ENCODE peak calls at places on chromosomes 4 and X, in nine cellular contexts. S is tibial artery; R is RPMI7951; Y is smooth muscle cell of the brain vasculature; E is CD4-positive, alpha-beta T cell; W is pons; P is left ventricle myocardium superior; X is central memory CD4-positive, alpha-beta T cell; F is fibroblast of mammary gland. G is an unnamed sample.

GRCh38 chr4:2788532-2789103 is 4.3 kb upstream of the SH3BP2 start:
- DNase-seq in F (no peak), X (no peak), Y (no peak), W (no peak), S (peak), P (peak), R (peak), E (no peak), G (peak)

GRCh38 chr4:123159479-123159878 is 237.1 kb upstream of the NUDT6 start:
- DNase-seq in R (no peak), W (no peak), P (no peak), X (no peak), F (no peak), E (no peak), S (no peak), Y (no peak), G (no peak)

GRCh38 chr4:177737387-177737965 is 295.2 kb upstream of the AGA start:
- DNase-seq in R (no peak), S (no peak), W (no peak), P (no peak), X (no peak), Y (no peak), E (no peak), F (no peak), G (no peak)

GRCh38 chr4:11543710-11544109 is 115.0 kb upstream of the HS3ST1 start:
- DNase-seq in X (no peak), S (no peak), P (no peak), Y (no peak), R (peak), W (no peak), E (no peak), F (peak), G (peak)

GRCh38 chr4:32519060-32519459 is 1798.9 kb downstream of the PCDH7 start:
- DNase-seq in R (no peak), S (no peak), E (no peak), Y (no peak), X (no peak), P (no peak), F (peak), W (no peak), G (no peak)

GRCh38 chr4:95549246-95550138 is 719 bp upstream of the UNC5C start:
- DNase-seq in R (no peak), S (no peak), E (no peak), W (peak), P (peak), Y (no peak), X (no peak), F (no peak), G (peak)

GRCh38 chrX:136541294-136541693 is 9.3 kb downstream of the VGLL1 start:
- DNase-seq in W (no peak), E (no peak), F (no peak), R (no peak), P (no peak), S (no peak), Y (no peak), X (no peak), G (no peak)

GRCh38 chr4:35364321-35364870 is 879.9 kb downstream of the ARAP2 start:
- DNase-seq in W (no peak), E (no peak), X (no peak), F (no peak), P (no peak), R (no peak), S (no peak), Y (no peak), G (no peak)

GRCh38 chr4:35697203-35697736 is 547.0 kb downstream of the ARAP2 start:
- DNase-seq in S (no peak), P (no peak), Y (no peak), E (no peak), F (no peak), X (no peak), W (no peak), R (no peak), G (no peak)

GRCh38 chrX:120419465-120419864 is 49.6 kb downstream of the LAMP2 start:
- DNase-seq in P (no peak), X (peak), S (no peak), Y (no peak), F (no peak), E (no peak), W (no peak), R (no peak), G (no peak)

GRCh38 chr4:112284166-112284565 is 1.5 kb downstream of the TIFA start:
- DNase-seq in Y (no peak), E (no peak), F (no peak), R (peak), X (no peak), W (no peak), S (no peak), P (no peak), G (no peak)

GRCh38 chr4:17577660-17578481 is 873 bp downstream of the LAP3 start:
- DNase-seq in R (peak), X (peak), F (peak), Y (no peak), E (peak), S (peak), W (peak), P (peak), G (no peak)

GRCh38 chrX:103710609-103711008 is at the start of gene TMEM31:
- DNase-seq in S (no peak), P (no peak), E (no peak), Y (no peak), W (no peak), R (no peak), X (no peak), F (no peak), G (no peak)

GRCh38 chr4:165631208-165631894 is 241.7 kb upstream of the TLL1 start:
- DNase-seq in S (no peak), E (no peak), W (no peak), X (no peak), F (peak), R (no peak), Y (no peak), P (no peak), G (no peak)

GRCh38 chr4:39166670-39167069 is 15.7 kb upstream of the WDR19 start:
- DNase-seq in R (no peak), P (no peak), E (no peak), F (no peak), X (no peak), W (no peak), Y (no peak), S (no peak), G (no peak)

GRCh38 chrX:8037593-8038348 is 110.6 kb upstream of the PNPLA4 start:
- DNase-seq in X (no peak), F (peak), W (no peak), Y (no peak), P (no peak), E (no peak), S (no peak), R (no peak), G (no peak)

GRCh38 chrX:40266490-40267333 is 169.0 kb upstream of the BCOR start:
- DNase-seq in E (peak), Y (no peak), F (peak), X (peak), R (peak), S (peak), P (peak), W (no peak), G (peak)